ENCODE peak calls at places on chromosomes 4 and X, in five cellular contexts. One of them, this sample, is unnamed.
A peak's percentile ranks its signal among the peaks of the same experiment; 100 is the strongest.

GRCh38 chr4:155371432-155372043 is 5.2 kb downstream of the MAP9 start:
- DNase-seq in osteocyte: no peak
- DNase-seq in stimulated activated naive B cell treated with anti-CD40 and anti-IgM and Interleukin-4, amounts not matched to agents 10 μg/mL and 1 μg/mL and 100 μg/mL, for 72 hours: no peak
- DNase-seq in D341Med: no peak
- DNase-seq in stimulated activated CD4-positive, alpha-beta T cell treated with anti-CD3 and anti-CD28 coated beads, TNF-alpha, amount 100 ng/mL, for 4 hours: no peak
- DNase-seq in this sample: no peak

GRCh38 chrX:40531056-40531826 is 49.5 kb upstream of the ATP6AP2 start:
- DNase-seq in osteocyte: no peak
- DNase-seq in stimulated activated naive B cell treated with anti-CD40 and anti-IgM and Interleukin-4, amounts not matched to agents 10 μg/mL and 1 μg/mL and 100 μg/mL, for 72 hours: no peak
- DNase-seq in stimulated activated CD4-positive, alpha-beta T cell treated with anti-CD3 and anti-CD28 coated beads, TNF-alpha, amount 100 ng/mL, for 4 hours: no peak
- DNase-seq in D341Med: no peak
- DNase-seq in this sample: no peak

GRCh38 chrX:40105791-40106676 is 8.3 kb upstream of the BCOR start:
- DNase-seq in stimulated activated naive B cell treated with anti-CD40 and anti-IgM and Interleukin-4, amounts not matched to agents 10 μg/mL and 1 μg/mL and 100 μg/mL, for 72 hours: no peak
- DNase-seq in osteocyte: no peak
- DNase-seq in stimulated activated CD4-positive, alpha-beta T cell treated with anti-CD3 and anti-CD28 coated beads, TNF-alpha, amount 100 ng/mL, for 4 hours: peak; percentile 50
- DNase-seq in D341Med: peak; percentile 72
- DNase-seq in this sample: peak; percentile 74

GRCh38 chr4:110824344-110824743 is 201.5 kb upstream of the PITX2 start:
- DNase-seq in osteocyte: no peak
- DNase-seq in stimulated activated CD4-positive, alpha-beta T cell treated with anti-CD3 and anti-CD28 coated beads, TNF-alpha, amount 100 ng/mL, for 4 hours: no peak
- DNase-seq in D341Med: no peak
- DNase-seq in stimulated activated naive B cell treated with anti-CD40 and anti-IgM and Interleukin-4, amounts not matched to agents 10 μg/mL and 1 μg/mL and 100 μg/mL, for 72 hours: no peak
- DNase-seq in this sample: no peak

GRCh38 chr4:83658806-83659205 is 122.9 kb downstream of the GPAT3 start:
- DNase-seq in osteocyte: no peak
- DNase-seq in stimulated activated naive B cell treated with anti-CD40 and anti-IgM and Interleukin-4, amounts not matched to agents 10 μg/mL and 1 μg/mL and 100 μg/mL, for 72 hours: no peak
- DNase-seq in stimulated activated CD4-positive, alpha-beta T cell treated with anti-CD3 and anti-CD28 coated beads, TNF-alpha, amount 100 ng/mL, for 4 hours: no peak
- DNase-seq in D341Med: no peak
- DNase-seq in this sample: no peak

GRCh38 chr4:153143527-153144348 is 60.5 kb upstream of the TRIM2 start:
- DNase-seq in stimulated activated naive B cell treated with anti-CD40 and anti-IgM and Interleukin-4, amounts not matched to agents 10 μg/mL and 1 μg/mL and 100 μg/mL, for 72 hours: no peak
- DNase-seq in D341Med: peak; percentile 80
- DNase-seq in stimulated activated CD4-positive, alpha-beta T cell treated with anti-CD3 and anti-CD28 coated beads, TNF-alpha, amount 100 ng/mL, for 4 hours: no peak
- DNase-seq in osteocyte: no peak
- DNase-seq in this sample: no peak

GRCh38 chr4:78370625-78371372 is 180.8 kb upstream of the ANXA3 start:
- DNase-seq in stimulated activated CD4-positive, alpha-beta T cell treated with anti-CD3 and anti-CD28 coated beads, TNF-alpha, amount 100 ng/mL, for 4 hours: no peak
- DNase-seq in stimulated activated naive B cell treated with anti-CD40 and anti-IgM and Interleukin-4, amounts not matched to agents 10 μg/mL and 1 μg/mL and 100 μg/mL, for 72 hours: no peak
- DNase-seq in osteocyte: no peak
- DNase-seq in D341Med: no peak
- DNase-seq in this sample: no peak

GRCh38 chrX:39843318-39843717 is 254.4 kb downstream of the BCOR start:
- DNase-seq in stimulated activated CD4-positive, alpha-beta T cell treated with anti-CD3 and anti-CD28 coated beads, TNF-alpha, amount 100 ng/mL, for 4 hours: no peak
- DNase-seq in osteocyte: no peak
- DNase-seq in stimulated activated naive B cell treated with anti-CD40 and anti-IgM and Interleukin-4, amounts not matched to agents 10 μg/mL and 1 μg/mL and 100 μg/mL, for 72 hours: no peak
- DNase-seq in D341Med: no peak
- DNase-seq in this sample: no peak

GRCh38 chr4:103011378-103012025 is 8.0 kb downstream of the SLC9B1 start:
- DNase-seq in osteocyte: no peak
- DNase-seq in stimulated activated naive B cell treated with anti-CD40 and anti-IgM and Interleukin-4, amounts not matched to agents 10 μg/mL and 1 μg/mL and 100 μg/mL, for 72 hours: no peak
- DNase-seq in stimulated activated CD4-positive, alpha-beta T cell treated with anti-CD3 and anti-CD28 coated beads, TNF-alpha, amount 100 ng/mL, for 4 hours: no peak
- DNase-seq in D341Med: no peak
- DNase-seq in this sample: no peak

GRCh38 chr4:3871181-3871852 is 105.1 kb downstream of the ADRA2C start:
- DNase-seq in osteocyte: no peak
- DNase-seq in D341Med: peak; percentile 79
- DNase-seq in stimulated activated naive B cell treated with anti-CD40 and anti-IgM and Interleukin-4, amounts not matched to agents 10 μg/mL and 1 μg/mL and 100 μg/mL, for 72 hours: no peak
- DNase-seq in stimulated activated CD4-positive, alpha-beta T cell treated with anti-CD3 and anti-CD28 coated beads, TNF-alpha, amount 100 ng/mL, for 4 hours: no peak
- DNase-seq in this sample: no peak